ENCODE peak calls at places on chromosomes 2 and 18, in nine cellular contexts. H is spleen, Y is lower leg skin, J is mesothelial cell of epicardium, P is MCF 10A, O is thoracic aorta, C is A549, A is astrocyte, N is OCI-LY7. Q is an unnamed sample.

GRCh38 chr2:124778076-124778475 is 753.0 kb downstream of the CNTNAP5 start:
- DNase-seq in H (no peak), Y (no peak), J (no peak), P (peak; percentile 87), O (no peak), C (no peak), A (no peak), N (no peak), Q (no peak)

GRCh38 chr2:113124181-113124961 is 3.0 kb upstream of the IL1RN start:
- DNase-seq in H (no peak), Y (no peak), J (no peak), P (peak; percentile 66), O (no peak), C (no peak), A (peak; percentile 26), N (no peak), Q (no peak)

GRCh38 chr2:9191044-9191481 is 15.5 kb upstream of the ASAP2 start:
- DNase-seq in H (peak; percentile 79), Y (peak; percentile 77), J (no peak), P (peak; percentile 54), O (peak; percentile 91), C (peak; percentile 39), A (peak; percentile 97), N (no peak), Q (no peak)

GRCh38 chr2:120702061-120702460 is 33.6 kb upstream of the GLI2 start:
- DNase-seq in H (peak; percentile 43), Y (no peak), J (no peak), P (peak; percentile 76), O (no peak), C (no peak), A (no peak), N (no peak), Q (no peak)

GRCh38 chr2:65128297-65129190 is 1.4 kb downstream of the RAB1A start:
- DNase-seq in H (no peak), Y (peak; percentile 63), J (no peak), P (peak; percentile 62), O (no peak), C (no peak), A (peak; percentile 49), N (peak; percentile 33), Q (no peak)

GRCh38 chr2:238777369-238778067 is 70.4 kb upstream of the TWIST2 start:
- DNase-seq in H (no peak), Y (no peak), J (no peak), P (no peak), O (no peak), C (no peak), A (no peak), N (peak; percentile 18), Q (no peak)

GRCh38 chr2:42202299-42203008 is 33.3 kb downstream of the EML4 start:
- DNase-seq in H (no peak), Y (no peak), J (no peak), P (no peak), O (no peak), C (no peak), A (no peak), N (no peak), Q (no peak)

GRCh38 chr18:61546598-61546997 is 213.4 kb downstream of the CDH20 start:
- DNase-seq in H (no peak), Y (no peak), J (no peak), P (peak; percentile 83), O (no peak), C (no peak), A (peak; percentile 57), N (no peak), Q (no peak)

GRCh38 chr18:59814872-59815271 is 84.9 kb upstream of the PMAIP1 start:
- DNase-seq in H (no peak), Y (no peak), J (no peak), P (peak; percentile 42), O (no peak), C (peak; percentile 32), A (peak; percentile 85), N (no peak), Q (no peak)

GRCh38 chr2:101057051-101057933 is 55.2 kb downstream of the RPL31 start:
- DNase-seq in H (no peak), Y (no peak), J (no peak), P (no peak), O (no peak), C (no peak), A (no peak), N (no peak), Q (no peak)

GRCh38 chr18:69817335-69817935 is 130.2 kb downstream of the CD226 start:
- DNase-seq in H (no peak), Y (no peak), J (no peak), P (peak; percentile 46), O (no peak), C (no peak), A (peak; percentile 88), N (no peak), Q (no peak)

GRCh38 chr18:55401638-55402191 is 186.3 kb downstream of the TCF4 start:
- DNase-seq in H (no peak), Y (no peak), J (peak; percentile 54), P (no peak), O (no peak), C (peak; percentile 5), A (peak; percentile 90), N (no peak), Q (no peak)

GRCh38 chr18:67705748-67706147 is 189.2 kb upstream of the DSEL start:
- DNase-seq in H (no peak), Y (no peak), J (no peak), P (peak; percentile 7), O (no peak), C (peak; percentile 6), A (no peak), N (no peak), Q (no peak)
- TF ChIP-seq CTCF in H (no peak), Y (no peak), J (no peak), P (no peak), O (no peak), C (no peak), A (no peak), N (no peak), Q (no peak)

DNA sequence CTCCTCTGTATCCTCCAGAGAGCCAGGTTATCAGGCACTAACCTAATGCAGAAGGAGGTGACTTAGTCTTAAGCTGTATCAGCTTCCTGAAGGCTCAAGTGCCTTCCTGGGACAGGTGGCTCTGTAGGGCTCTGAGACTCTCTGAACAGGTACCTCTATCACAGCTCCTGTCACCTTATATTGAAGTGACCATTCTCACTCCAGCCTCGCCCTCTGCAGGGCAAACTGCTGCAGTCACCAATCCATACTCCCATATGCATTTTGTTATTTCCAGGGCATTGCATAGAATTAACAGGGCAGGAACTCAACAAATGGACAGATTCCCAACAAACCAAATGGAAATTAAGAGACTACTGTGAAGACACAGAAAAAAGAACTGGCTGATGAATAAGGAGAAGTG is 203.0 kb upstream of the REV1 start:
- DNase-seq in H (no peak), Y (no peak), J (no peak), P (no peak), O (no peak), C (no peak), A (no peak), N (peak; percentile 40), Q (no peak)
- TF ChIP-seq CTCF in H (no peak), Y (no peak), J (no peak), P (no peak), O (no peak), C (no peak), A (no peak), N (peak; percentile 71), Q (no peak)

GRCh38 chr2:37560863-37561614 is 110.4 kb downstream of the CDC42EP3 start:
- DNase-seq in H (no peak), Y (no peak), J (no peak), P (peak; percentile 68), O (no peak), C (no peak), A (peak; percentile 42), N (no peak), Q (no peak)

GRCh38 chr2:37566517-37566961 is 104.9 kb downstream of the CDC42EP3 start:
- DNase-seq in H (no peak), Y (peak; percentile 86), J (no peak), P (peak; percentile 31), O (no peak), C (no peak), A (peak; percentile 70), N (no peak), Q (no peak)

GRCh38 chr2:37564356-37564755 is 107.1 kb downstream of the CDC42EP3 start:
- DNase-seq in H (no peak), Y (no peak), J (no peak), P (no peak), O (no peak), C (no peak), A (no peak), N (no peak), Q (no peak)

GRCh38 chr2:37561615-37562569 is 109.5 kb downstream of the CDC42EP3 start:
- DNase-seq in H (no peak), Y (no peak), J (no peak), P (peak; percentile 93), O (no peak), C (peak; percentile 83), A (peak; percentile 98), N (peak; percentile 10), Q (no peak)

DNA sequence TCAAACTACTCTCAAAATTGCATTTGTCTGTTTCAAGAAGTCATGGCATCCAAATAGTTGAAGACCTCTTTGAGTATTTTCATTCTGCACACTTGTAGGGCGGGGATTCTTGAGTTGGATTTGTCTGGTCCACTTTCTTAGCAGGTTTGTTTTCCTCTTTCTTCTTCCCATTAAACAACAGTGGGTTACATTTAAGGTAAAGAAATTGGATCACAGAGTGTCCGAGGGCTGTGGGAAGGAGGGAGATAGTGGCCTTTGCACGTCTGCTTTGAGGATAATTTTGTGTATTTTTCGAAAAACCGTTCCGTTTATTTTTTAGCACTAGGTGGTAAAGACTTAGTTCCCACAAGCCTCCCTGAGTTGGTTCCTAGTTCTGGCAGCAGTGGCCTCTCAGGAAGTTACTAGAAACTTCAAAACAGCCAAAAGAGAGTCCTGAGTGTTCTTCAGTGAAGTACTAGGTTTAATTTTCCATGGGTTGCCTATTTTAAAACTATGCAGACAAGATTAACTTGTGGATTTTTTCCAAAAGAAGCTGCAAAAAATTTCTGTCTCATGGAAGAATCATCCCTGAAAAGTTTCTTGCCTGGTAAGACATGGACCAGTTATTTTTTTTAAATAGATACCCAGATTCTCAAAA is 107.9 kb downstream of the CDC42EP3 start:
- DNase-seq in H (no peak), Y (no peak), J (no peak), P (no peak), O (no peak), C (no peak), A (no peak), N (no peak), Q (no peak)
- TF ChIP-seq CTCF in H (no peak), Y (no peak), J (no peak), P (no peak), O (no peak), C (no peak), A (no peak), N (no peak), Q (no peak)

GRCh38 chr2:219495531-219496122 is 3.1 kb upstream of the GMPPA start:
- DNase-seq in H (no peak), Y (no peak), J (peak; percentile 70), P (peak; percentile 72), O (no peak), C (peak; percentile 78), A (peak; percentile 66), N (peak; percentile 83), Q (peak; percentile 92)
- TF ChIP-seq CTCF in H (no peak), Y (no peak), J (peak; percentile 76), P (peak; percentile 42), O (peak; percentile 69), C (peak; percentile 57), A (peak; percentile 60), N (peak; percentile 83), Q (peak; percentile 63)

DNA sequence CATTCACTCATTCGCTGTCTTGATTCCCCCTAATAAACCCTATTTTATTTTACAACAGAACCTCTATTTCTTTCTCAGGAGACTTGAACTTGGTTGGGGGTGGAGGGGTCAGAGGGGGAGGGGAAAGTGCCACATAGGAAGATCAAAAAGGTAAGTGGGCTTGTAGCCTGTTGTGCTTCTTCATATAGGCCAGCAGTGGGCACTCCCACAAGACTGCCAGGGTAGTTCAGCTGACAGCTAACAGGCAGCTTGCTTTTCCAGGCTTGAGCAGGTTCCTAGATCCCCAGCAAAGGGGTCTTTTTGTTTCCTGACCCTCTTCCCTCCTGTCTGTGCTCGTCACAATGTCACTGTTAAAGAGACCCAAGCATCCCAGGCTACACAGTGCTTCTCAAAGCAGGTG is 829 bp upstream of the KIAA2012 start:
- DNase-seq in H (no peak), Y (no peak), J (no peak), P (no peak), O (no peak), C (peak; percentile 28), A (no peak), N (peak; percentile 8), Q (no peak)
- TF ChIP-seq CTCF in H (no peak), Y (no peak), J (no peak), P (no peak), O (no peak), C (no peak), A (no peak), N (peak; percentile 38), Q (peak; percentile 50)